ENCODE peak calls at places on chromosomes 3 and 15, in eight cellular contexts. One of them, this sample, is unnamed. For H3K4me1, the result is how much of the 10 kb centered on the place peaks cover.

GRCh38 chr15:58332676-58333400 is 99.0 kb upstream of the LIPC start:
- DNase-seq in spleen: no peak
- DNase-seq in HCT116: no peak
- DNase-seq in GM23338: no peak
- DNase-seq in stomach: no peak
- DNase-seq in K562: no peak
- DNase-seq in HepG2: peak
- DNase-seq in sigmoid colon: no peak
- DNase-seq in this sample: no peak

GRCh38 chr3:126052196-126053058 is 31.5 kb downstream of the SLC41A3 start:
- DNase-seq in HepG2: no peak
- DNase-seq in K562: no peak
- DNase-seq in stomach: no peak
- DNase-seq in spleen: no peak
- DNase-seq in HCT116: no peak
- DNase-seq in GM23338: no peak
- DNase-seq in sigmoid colon: no peak
- DNase-seq in this sample: peak

GRCh38 chr3:182621435-182622240 is 171.7 kb upstream of the ATP11B start:
- DNase-seq in sigmoid colon: no peak
- DNase-seq in GM23338: peak
- DNase-seq in HepG2: no peak
- DNase-seq in K562: no peak
- DNase-seq in stomach: no peak
- DNase-seq in HCT116: no peak
- DNase-seq in spleen: no peak
- DNase-seq in this sample: no peak

GRCh38 chr3:117407317-117407716 is 697.7 kb downstream of the TUSC7 start:
- DNase-seq in K562: no peak
- DNase-seq in sigmoid colon: no peak
- DNase-seq in stomach: no peak
- DNase-seq in GM23338: peak
- DNase-seq in HCT116: no peak
- DNase-seq in spleen: no peak
- DNase-seq in HepG2: peak
- DNase-seq in this sample: no peak

GRCh38 chr15:70752142-70752754 is 11.1 kb downstream of the UACA start:
- DNase-seq in HCT116: no peak
- DNase-seq in stomach: no peak
- DNase-seq in spleen: no peak
- DNase-seq in GM23338: no peak
- DNase-seq in HepG2: no peak
- DNase-seq in sigmoid colon: no peak
- DNase-seq in K562: no peak
- DNase-seq in this sample: no peak

GRCh38 chr15:33932734-33933133 is 35.6 kb upstream of the CHRM5 start:
- DNase-seq in HCT116: no peak
- DNase-seq in HepG2: no peak
- DNase-seq in spleen: no peak
- DNase-seq in sigmoid colon: no peak
- DNase-seq in GM23338: no peak
- DNase-seq in stomach: no peak
- DNase-seq in K562: no peak
- DNase-seq in this sample: no peak

GRCh38 chr3:11509175-11510000 is 134.3 kb downstream of the VGLL4 start:
- DNase-seq in stomach: peak
- DNase-seq in HCT116: no peak
- DNase-seq in sigmoid colon: peak
- DNase-seq in K562: peak
- DNase-seq in GM23338: peak
- DNase-seq in HepG2: peak
- DNase-seq in spleen: no peak
- DNase-seq in this sample: no peak

GRCh38 chr3:101942356-101942755 is 93.0 kb downstream of the NFKBIZ start:
- DNase-seq in HCT116: no peak
- DNase-seq in sigmoid colon: no peak
- DNase-seq in GM23338: no peak
- DNase-seq in K562: no peak
- DNase-seq in HepG2: no peak
- DNase-seq in stomach: no peak
- DNase-seq in spleen: no peak
- DNase-seq in this sample: no peak

GRCh38 chr3:107106316-107106715 is 270.9 kb upstream of the CCDC54 start:
- DNase-seq in sigmoid colon: no peak
- DNase-seq in HCT116: peak
- DNase-seq in GM23338: no peak
- DNase-seq in stomach: no peak
- DNase-seq in HepG2: no peak
- DNase-seq in K562: no peak
- DNase-seq in spleen: no peak
- DNase-seq in this sample: no peak

GRCh38 chr3:31770822-31771326 is 210.2 kb downstream of the OSBPL10 start:
- DNase-seq in spleen: no peak
- DNase-seq in HepG2: no peak
- DNase-seq in HCT116: no peak
- DNase-seq in sigmoid colon: no peak
- DNase-seq in GM23338: no peak
- DNase-seq in K562: no peak
- DNase-seq in stomach: no peak
- DNase-seq in this sample: no peak

GRCh38 chr3:4776980-4777581 is 202.2 kb upstream of the BHLHE40 start:
- DNase-seq in GM23338: no peak
- DNase-seq in HepG2: no peak
- DNase-seq in HCT116: no peak
- DNase-seq in sigmoid colon: no peak
- DNase-seq in stomach: no peak
- DNase-seq in K562: no peak
- DNase-seq in spleen: no peak
- DNase-seq in this sample: no peak
- TF ChIP-seq POLR2AphosphoS5 in GM23338: no peak
- TF ChIP-seq POLR2AphosphoS5 in HepG2: no peak
- TF ChIP-seq POLR2AphosphoS5 in HCT116: no peak
- TF ChIP-seq POLR2AphosphoS5 in sigmoid colon: no peak
- TF ChIP-seq POLR2AphosphoS5 in stomach: no peak
- TF ChIP-seq POLR2AphosphoS5 in K562: no peak
- TF ChIP-seq POLR2AphosphoS5 in spleen: no peak
- TF ChIP-seq POLR2AphosphoS5 in this sample: peak

GRCh38 chr3:16506884-16507409 is 6.6 kb downstream of the RFTN1 start:
- DNase-seq in K562: no peak
- DNase-seq in spleen: no peak
- DNase-seq in HCT116: no peak
- DNase-seq in HepG2: no peak
- DNase-seq in stomach: no peak
- DNase-seq in sigmoid colon: no peak
- DNase-seq in GM23338: no peak
- DNase-seq in this sample: no peak
- H3K4me1 ChIP-seq in K562: under half
- H3K4me1 ChIP-seq in spleen: half or more
- H3K4me1 ChIP-seq in HCT116: under half
- H3K4me1 ChIP-seq in HepG2: under half
- H3K4me1 ChIP-seq in stomach: under half
- H3K4me1 ChIP-seq in sigmoid colon: under half
- H3K4me1 ChIP-seq in GM23338: under half
- H3K4me1 ChIP-seq in this sample: under half

GRCh38 chr15:86006546-86006945 is 73.1 kb upstream of the AGBL1 start:
- DNase-seq in HCT116: no peak
- DNase-seq in HepG2: no peak
- DNase-seq in sigmoid colon: no peak
- DNase-seq in GM23338: no peak
- DNase-seq in spleen: no peak
- DNase-seq in K562: no peak
- DNase-seq in stomach: no peak
- DNase-seq in this sample: no peak

GRCh38 chr15:86010891-86011290 is 68.8 kb upstream of the AGBL1 start:
- DNase-seq in K562: no peak
- DNase-seq in stomach: no peak
- DNase-seq in spleen: no peak
- DNase-seq in sigmoid colon: no peak
- DNase-seq in GM23338: no peak
- DNase-seq in HepG2: no peak
- DNase-seq in HCT116: no peak
- DNase-seq in this sample: no peak

GRCh38 chr15:86009727-86010126 is 69.9 kb upstream of the AGBL1 start:
- DNase-seq in K562: no peak
- DNase-seq in GM23338: no peak
- DNase-seq in HepG2: no peak
- DNase-seq in sigmoid colon: no peak
- DNase-seq in stomach: no peak
- DNase-seq in spleen: no peak
- DNase-seq in HCT116: no peak
- DNase-seq in this sample: no peak

GRCh38 chr15:86010398-86010797 is 69.3 kb upstream of the AGBL1 start:
- DNase-seq in spleen: no peak
- DNase-seq in K562: no peak
- DNase-seq in HCT116: no peak
- DNase-seq in stomach: no peak
- DNase-seq in GM23338: no peak
- DNase-seq in sigmoid colon: no peak
- DNase-seq in HepG2: no peak
- DNase-seq in this sample: no peak
- TF ChIP-seq POLR2AphosphoS5 in spleen: no peak
- TF ChIP-seq POLR2AphosphoS5 in K562: no peak
- TF ChIP-seq POLR2AphosphoS5 in HCT116: no peak
- TF ChIP-seq POLR2AphosphoS5 in stomach: no peak
- TF ChIP-seq POLR2AphosphoS5 in GM23338: no peak
- TF ChIP-seq POLR2AphosphoS5 in sigmoid colon: no peak
- TF ChIP-seq POLR2AphosphoS5 in HepG2: no peak
- TF ChIP-seq POLR2AphosphoS5 in this sample: no peak

GRCh38 chr3:170047133-170047404 is 9.3 kb downstream of the GPR160 start:
- DNase-seq in stomach: no peak
- DNase-seq in HepG2: no peak
- DNase-seq in K562: no peak
- DNase-seq in sigmoid colon: no peak
- DNase-seq in HCT116: no peak
- DNase-seq in spleen: no peak
- DNase-seq in GM23338: no peak
- DNase-seq in this sample: no peak
- H3K4me1 ChIP-seq in stomach: under half
- H3K4me1 ChIP-seq in HepG2: under half
- H3K4me1 ChIP-seq in K562: under half
- H3K4me1 ChIP-seq in sigmoid colon: under half
- H3K4me1 ChIP-seq in HCT116: under half
- H3K4me1 ChIP-seq in spleen: under half
- H3K4me1 ChIP-seq in GM23338: under half
- H3K4me1 ChIP-seq in this sample: under half

GRCh38 chr15:85603160-85603559 is 191.6 kb downstream of the KLHL25 start:
- DNase-seq in HepG2: no peak
- DNase-seq in K562: no peak
- DNase-seq in GM23338: no peak
- DNase-seq in sigmoid colon: no peak
- DNase-seq in HCT116: no peak
- DNase-seq in stomach: no peak
- DNase-seq in spleen: no peak
- DNase-seq in this sample: no peak
- TF ChIP-seq POLR2AphosphoS5 in HepG2: no peak
- TF ChIP-seq POLR2AphosphoS5 in K562: no peak
- TF ChIP-seq POLR2AphosphoS5 in GM23338: no peak
- TF ChIP-seq POLR2AphosphoS5 in sigmoid colon: no peak
- TF ChIP-seq POLR2AphosphoS5 in HCT116: no peak
- TF ChIP-seq POLR2AphosphoS5 in stomach: no peak
- TF ChIP-seq POLR2AphosphoS5 in spleen: no peak
- TF ChIP-seq POLR2AphosphoS5 in this sample: no peak

DNA sequence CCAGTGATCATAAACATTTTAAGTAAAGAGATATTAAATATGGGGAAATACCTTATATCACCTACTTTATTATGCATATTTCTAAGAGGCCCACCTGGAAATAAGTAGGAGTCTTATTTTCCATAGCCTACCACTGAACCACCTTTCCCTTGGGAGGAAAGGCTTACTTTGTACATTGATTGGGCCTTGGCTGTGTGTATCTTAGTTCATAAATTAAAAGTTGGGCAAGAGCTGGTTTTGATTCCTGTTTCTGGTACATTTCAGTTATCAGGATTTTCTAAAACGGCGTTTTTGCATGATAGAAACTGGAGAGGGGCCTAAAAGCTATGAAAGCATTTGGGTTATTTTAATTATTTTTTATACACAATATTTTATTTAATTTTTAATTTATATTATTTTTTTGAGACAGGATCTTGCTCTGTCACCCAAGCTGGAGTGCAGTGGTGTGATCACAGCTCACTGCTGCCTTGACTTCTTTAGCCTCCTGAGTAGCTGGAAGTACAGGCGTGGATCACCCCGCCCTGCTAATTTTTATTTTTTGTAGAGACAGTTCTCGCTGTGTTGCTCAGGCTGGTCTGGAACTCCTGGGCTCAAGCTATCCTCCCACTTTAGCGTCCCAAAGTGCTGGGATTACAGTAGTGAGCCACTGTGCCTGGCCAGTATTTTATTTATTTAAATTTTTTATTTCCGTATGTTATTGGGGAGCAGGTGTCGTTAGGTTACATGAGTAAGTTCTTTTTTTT is 2.6 kb downstream of the GMPS start:
- DNase-seq in HepG2: no peak
- DNase-seq in HCT116: no peak
- DNase-seq in GM23338: no peak
- DNase-seq in sigmoid colon: no peak
- DNase-seq in stomach: no peak
- DNase-seq in K562: no peak
- DNase-seq in spleen: no peak
- DNase-seq in this sample: no peak
- H3K4me1 ChIP-seq in HepG2: half or more
- H3K4me1 ChIP-seq in HCT116: under half
- H3K4me1 ChIP-seq in GM23338: under half
- H3K4me1 ChIP-seq in sigmoid colon: under half
- H3K4me1 ChIP-seq in stomach: under half
- H3K4me1 ChIP-seq in K562: under half
- H3K4me1 ChIP-seq in spleen: under half
- H3K4me1 ChIP-seq in this sample: under half

DNA sequence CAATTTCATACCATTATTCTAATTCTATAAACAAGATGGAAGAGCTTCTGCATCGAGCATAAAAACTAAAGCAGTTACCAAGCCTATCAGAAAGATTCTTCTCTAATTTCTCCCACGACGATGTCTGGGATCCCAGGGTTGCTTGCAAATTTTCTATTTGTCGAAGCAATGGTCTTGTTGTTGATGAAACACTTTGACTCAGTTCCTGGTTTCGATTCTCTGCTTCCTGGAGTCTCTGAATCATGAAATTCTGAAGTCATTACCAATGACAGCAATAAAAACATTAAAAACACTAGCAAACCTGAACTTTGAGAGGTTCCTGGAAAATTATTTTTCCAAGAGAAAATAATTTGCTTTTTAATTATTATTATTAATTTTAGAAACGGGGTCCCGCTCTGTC is 18.7 kb downstream of the TMF1 start:
- DNase-seq in K562: no peak
- DNase-seq in GM23338: no peak
- DNase-seq in sigmoid colon: no peak
- DNase-seq in spleen: no peak
- DNase-seq in HepG2: no peak
- DNase-seq in stomach: no peak
- DNase-seq in HCT116: no peak
- DNase-seq in this sample: no peak
- TF ChIP-seq POLR2AphosphoS5 in K562: no peak
- TF ChIP-seq POLR2AphosphoS5 in GM23338: no peak
- TF ChIP-seq POLR2AphosphoS5 in sigmoid colon: no peak
- TF ChIP-seq POLR2AphosphoS5 in spleen: no peak
- TF ChIP-seq POLR2AphosphoS5 in HepG2: no peak
- TF ChIP-seq POLR2AphosphoS5 in stomach: no peak
- TF ChIP-seq POLR2AphosphoS5 in HCT116: no peak
- TF ChIP-seq POLR2AphosphoS5 in this sample: no peak